ENCODE peak calls at places on chromosomes 12 and 14, in nine cellular contexts. One of them, this sample, is unnamed.
A peak's percentile ranks its signal among the peaks of the same experiment; 100 is the strongest.

GRCh38 chr12:12047682-12048081 is 23.1 kb upstream of the BCL2L14 start:
- DNase-seq in astrocyte of the cerebellum: no peak
- DNase-seq in astrocyte of the spinal cord: no peak
- DNase-seq in LoVo: no peak
- DNase-seq in fibroblast of lung: no peak
- DNase-seq in NCI-H524: no peak
- DNase-seq in MCF 10A: no peak
- DNase-seq in tibial artery: no peak
- DNase-seq in GM12892: no peak
- DNase-seq in this sample: no peak

GRCh38 chr14:76386922-76387782 is 11.2 kb downstream of the ESRRB start:
- DNase-seq in LoVo: peak; percentile 66
- DNase-seq in GM12892: peak; percentile 82
- DNase-seq in NCI-H524: peak; percentile 80
- DNase-seq in MCF 10A: peak; percentile 77
- DNase-seq in tibial artery: peak; percentile 78
- DNase-seq in astrocyte of the spinal cord: peak; percentile 48
- DNase-seq in fibroblast of lung: peak; percentile 59
- DNase-seq in astrocyte of the cerebellum: peak; percentile 15
- DNase-seq in this sample: no peak

GRCh38 chr14:35113308-35113950 is 8.4 kb downstream of the PPP2R3C start:
- DNase-seq in MCF 10A: no peak
- DNase-seq in astrocyte of the cerebellum: no peak
- DNase-seq in LoVo: no peak
- DNase-seq in GM12892: no peak
- DNase-seq in NCI-H524: no peak
- DNase-seq in astrocyte of the spinal cord: no peak
- DNase-seq in tibial artery: no peak
- DNase-seq in fibroblast of lung: no peak
- DNase-seq in this sample: no peak

GRCh38 chr12:3225154-3225795 is 148.1 kb downstream of the TSPAN9 start:
- DNase-seq in astrocyte of the spinal cord: peak; percentile 88
- DNase-seq in NCI-H524: peak; percentile 78
- DNase-seq in MCF 10A: no peak
- DNase-seq in tibial artery: no peak
- DNase-seq in astrocyte of the cerebellum: peak; percentile 63
- DNase-seq in fibroblast of lung: peak; percentile 57
- DNase-seq in LoVo: no peak
- DNase-seq in GM12892: no peak
- DNase-seq in this sample: no peak

GRCh38 chr14:99435327-99435726 is 45.3 kb downstream of the SETD3 start:
- DNase-seq in astrocyte of the cerebellum: no peak
- DNase-seq in LoVo: no peak
- DNase-seq in MCF 10A: no peak
- DNase-seq in fibroblast of lung: no peak
- DNase-seq in astrocyte of the spinal cord: no peak
- DNase-seq in NCI-H524: no peak
- DNase-seq in GM12892: no peak
- DNase-seq in tibial artery: no peak
- DNase-seq in this sample: no peak

GRCh38 chr14:24123465-24124417 is 6.7 kb upstream of the FITM1 start:
- DNase-seq in MCF 10A: no peak
- DNase-seq in tibial artery: peak; percentile 41
- DNase-seq in LoVo: no peak
- DNase-seq in NCI-H524: no peak
- DNase-seq in fibroblast of lung: no peak
- DNase-seq in astrocyte of the spinal cord: no peak
- DNase-seq in GM12892: no peak
- DNase-seq in astrocyte of the cerebellum: no peak
- DNase-seq in this sample: no peak

GRCh38 chr14:75162631-75163030 is 13.8 kb downstream of the TMED10 start:
- DNase-seq in LoVo: no peak
- DNase-seq in astrocyte of the spinal cord: no peak
- DNase-seq in fibroblast of lung: no peak
- DNase-seq in astrocyte of the cerebellum: no peak
- DNase-seq in NCI-H524: no peak
- DNase-seq in tibial artery: no peak
- DNase-seq in MCF 10A: no peak
- DNase-seq in GM12892: no peak
- DNase-seq in this sample: no peak

GRCh38 chr12:4807116-4807783 is 87.0 kb downstream of the GALNT8 start:
- DNase-seq in astrocyte of the cerebellum: no peak
- DNase-seq in tibial artery: no peak
- DNase-seq in LoVo: no peak
- DNase-seq in fibroblast of lung: no peak
- DNase-seq in MCF 10A: no peak
- DNase-seq in NCI-H524: no peak
- DNase-seq in astrocyte of the spinal cord: no peak
- DNase-seq in GM12892: no peak
- DNase-seq in this sample: no peak

GRCh38 chr14:24277606-24278321 is 6.4 kb upstream of the RABGGTA start:
- DNase-seq in fibroblast of lung: no peak
- DNase-seq in tibial artery: no peak
- DNase-seq in astrocyte of the spinal cord: no peak
- DNase-seq in LoVo: no peak
- DNase-seq in MCF 10A: no peak
- DNase-seq in astrocyte of the cerebellum: no peak
- DNase-seq in GM12892: no peak
- DNase-seq in NCI-H524: no peak
- DNase-seq in this sample: no peak

This sample was measured in GOT3.